ENCODE peak calls at places on chromosomes 11 and 22, in five cellular contexts. B, K, N, D and X are unnamed samples.

GRCh38 chr11:64796757-64797541 is 6.1 kb downstream of the MAP4K2 start:
- DNase-seq in B (no peak), N (no peak), D (no peak), K (no peak), X (no peak)

GRCh38 chr11:32418836-32419235 is 16.5 kb downstream of the WT1 start:
- DNase-seq in D (no peak), B (no peak), N (no peak), K (no peak), X (no peak)

GRCh38 chr11:134272381-134273316 is 3.5 kb upstream of the GLB1L3 start:
- DNase-seq in K (no peak), N (no peak), B (peak; percentile 39), D (no peak), X (no peak)

GRCh38 chr11:70505761-70506657 is 107.7 kb downstream of the CTTN start:
- DNase-seq in B (no peak), D (no peak), K (no peak), N (no peak), X (no peak)

GRCh38 chr22:44665115-44665514 is 36.9 kb upstream of the PRR5 start:
- DNase-seq in K (no peak), D (no peak), B (no peak), N (no peak), X (no peak)

GRCh38 chr22:30123463-30123862 is 43.2 kb downstream of the HORMAD2 start:
- DNase-seq in N (no peak), D (no peak), B (no peak), K (no peak), X (no peak)

GRCh38 chr22:44997060-44997459 is 12.7 kb downstream of the PHF21B start:
- DNase-seq in K (no peak), N (no peak), B (no peak), D (no peak), X (no peak)

GRCh38 chr11:73388241-73389133 is 12.3 kb downstream of the RELT start:
- DNase-seq in K (no peak), D (no peak), B (no peak), N (no peak), X (no peak)

GRCh38 chr11:11450744-11451362 is 97.8 kb upstream of the CSNK2A3 start:
- DNase-seq in N (no peak), K (peak; percentile 79), B (peak; percentile 72), D (no peak), X (no peak)

GRCh38 chr22:50568626-50569025 is 5.9 kb upstream of the SYCE3 start:
- DNase-seq in B (no peak), N (no peak), K (no peak), D (no peak), X (no peak)

GRCh38 chr11:3119141-3119821 is 45.8 kb downstream of the OSBPL5 start:
- DNase-seq in D (no peak), B (no peak), K (no peak), N (no peak), X (no peak)

GRCh38 chr11:76166314-76166713 is 40.0 kb downstream of the WNT11 start:
- DNase-seq in B (no peak), K (no peak), D (no peak), N (no peak), X (no peak)

GRCh38 chr11:45393826-45394225 is 107.7 kb upstream of the SYT13 start:
- DNase-seq in K (no peak), B (no peak), N (no peak), D (no peak), X (no peak)

GRCh38 chr11:65491163-65491465 is 7.7 kb upstream of the MALAT1 start:
- DNase-seq in K (peak; percentile 27), B (no peak), N (no peak), D (no peak), X (no peak)

DNA sequence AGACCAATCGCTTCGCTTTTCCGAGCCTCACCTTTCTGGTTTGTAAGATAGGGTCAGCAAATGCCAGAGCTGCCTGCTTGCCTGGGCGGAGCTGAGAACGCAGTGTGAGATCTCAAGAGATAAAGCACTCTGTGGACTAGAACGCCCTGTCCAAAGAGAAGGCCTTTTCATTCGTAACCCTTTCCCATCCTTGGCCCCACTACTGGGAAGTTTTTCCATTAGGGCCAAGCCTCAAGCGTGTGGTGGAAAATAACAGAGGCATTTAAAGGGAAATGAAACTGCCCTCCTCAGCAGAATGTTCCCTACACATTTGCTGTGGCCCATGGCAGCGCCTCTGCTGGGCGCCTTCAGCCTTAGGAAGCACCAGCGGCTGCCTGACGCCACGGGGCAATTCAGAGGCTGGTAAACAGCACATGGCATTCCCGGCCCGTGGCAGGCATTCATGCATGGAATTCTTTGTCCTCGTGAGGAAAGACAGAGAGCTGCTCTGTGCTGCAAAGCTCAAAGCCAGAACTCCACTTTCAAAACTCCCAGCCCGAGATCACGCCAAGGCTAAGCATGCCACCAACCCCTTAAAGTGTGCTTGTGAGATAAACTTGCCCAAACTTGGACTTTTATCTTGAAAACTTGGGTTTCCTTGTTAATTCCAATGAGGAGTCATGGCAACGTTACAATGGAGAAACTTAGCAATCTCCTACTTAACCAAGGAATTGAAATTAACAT is 38.1 kb downstream of the AHNAK start:
- DNase-seq in K (peak; percentile 59), N (no peak), D (no peak), B (no peak), X (peak; percentile 33)
- H3K27ac ChIP-seq in K (peak overlapping the region; percentile 1), N (no peak overlapping the region), D (no peak overlapping the region), B (peak overlapping the region; percentile 21), X (no peak overlapping the region)

GRCh38 chr22:42379961-42380537 is 52.2 kb downstream of the NFAM1 start:
- DNase-seq in B (no peak), N (no peak), D (no peak), K (no peak), X (no peak)
- H3K27ac ChIP-seq in B (no peak overlapping the region), N (no peak overlapping the region), D (no peak overlapping the region), K (no peak overlapping the region), X (no peak overlapping the region)

DNA sequence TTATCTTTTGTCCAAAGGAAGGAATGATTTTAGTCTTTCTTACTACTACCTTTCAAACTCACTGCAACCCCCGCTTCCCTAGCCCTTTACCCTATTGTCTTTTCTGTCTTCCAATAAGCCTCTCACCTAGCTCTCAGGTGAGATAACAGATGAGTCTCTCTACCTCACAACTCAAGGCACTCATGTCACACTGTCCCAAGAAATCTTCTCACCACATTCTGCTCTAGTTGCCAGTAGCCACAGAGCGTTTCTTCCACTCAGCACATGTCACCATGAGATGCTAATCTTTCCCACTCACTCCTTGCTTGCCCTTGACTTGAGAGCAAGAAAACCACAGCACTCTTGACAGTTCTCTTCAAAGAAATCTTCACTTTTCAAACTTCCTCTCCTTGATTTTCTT is 32.7 kb upstream of the TMEM41B start:
- DNase-seq in N (peak; percentile 58), K (peak; percentile 35), B (no peak), D (no peak), X (no peak)
- H3K27ac ChIP-seq in N (no peak overlapping the region), K (no peak overlapping the region), B (no peak overlapping the region), D (no peak overlapping the region), X (no peak overlapping the region)

GRCh38 chr11:72098741-72099140 is 4.4 kb downstream of the LAMTOR1 start:
- DNase-seq in N (no peak), B (no peak), K (no peak), D (no peak), X (no peak)

GRCh38 chr11:72102162-72102561 is 935 bp downstream of the LAMTOR1 start:
- DNase-seq in K (no peak), N (no peak), D (no peak), B (no peak), X (no peak)

GRCh38 chr11:72102631-72102945 is 509 bp downstream of the LAMTOR1 start:
- DNase-seq in D (no peak), B (no peak), K (no peak), N (no peak), X (no peak)

GRCh38 chr11:72100462-72100861 is 2.6 kb downstream of the LAMTOR1 start:
- DNase-seq in D (no peak), B (no peak), N (no peak), K (no peak), X (no peak)

DNA sequence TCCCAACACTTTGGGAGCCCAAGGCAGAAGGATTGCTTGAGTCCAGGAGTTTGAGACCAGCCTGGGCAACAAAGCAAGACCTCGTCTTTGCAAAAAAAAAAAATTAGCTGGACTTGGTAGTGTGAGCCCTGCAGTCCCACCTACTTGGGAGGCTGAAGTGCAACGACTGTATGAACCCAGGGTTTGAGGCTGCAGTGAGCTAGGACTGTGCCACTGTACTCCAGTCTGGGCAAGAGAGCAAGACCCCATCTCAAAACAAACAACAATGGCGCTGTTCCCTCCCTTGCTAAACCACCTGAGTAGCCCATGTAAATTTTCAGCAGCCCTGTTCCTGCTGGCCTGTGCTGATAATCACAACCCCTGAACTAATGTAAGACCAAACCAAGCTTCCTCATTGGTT is 3.1 kb downstream of the LAMTOR1 start:
- DNase-seq in K (no peak), B (no peak), D (no peak), N (no peak), X (no peak)
- H3K27ac ChIP-seq in K (no peak overlapping the region), B (no peak overlapping the region), D (no peak overlapping the region), N (no peak overlapping the region), X (no peak overlapping the region)